ENCODE peak calls at places on chromosomes 13 and 19, in ten cellular contexts. One of them, this sample, is unnamed.

GRCh38 chr13:65468628-65469027 is 1761.5 kb downstream of the PCDH9 start:
- DNase-seq in heart left ventricle: no peak
- DNase-seq in fibroblast of villous mesenchyme: no peak
- DNase-seq in AG04449: no peak
- DNase-seq in mesothelial cell of epicardium: no peak
- DNase-seq in Panc1: no peak
- DNase-seq in A673: no peak
- DNase-seq in cardiac muscle cell: no peak
- DNase-seq in fibroblast of pulmonary artery: peak
- DNase-seq in GM10248: no peak
- DNase-seq in this sample: no peak

GRCh38 chr19:1789282-1790020 is 22.6 kb downstream of the ATP8B3 start:
- DNase-seq in heart left ventricle: no peak
- DNase-seq in fibroblast of villous mesenchyme: no peak
- DNase-seq in AG04449: no peak
- DNase-seq in mesothelial cell of epicardium: no peak
- DNase-seq in Panc1: no peak
- DNase-seq in A673: no peak
- DNase-seq in cardiac muscle cell: peak
- DNase-seq in fibroblast of pulmonary artery: no peak
- DNase-seq in GM10248: no peak
- DNase-seq in this sample: no peak

GRCh38 chr19:55647732-55648656 is at the start of gene CCDC106:
- DNase-seq in heart left ventricle: peak
- DNase-seq in fibroblast of villous mesenchyme: peak
- DNase-seq in AG04449: no peak
- DNase-seq in mesothelial cell of epicardium: peak
- DNase-seq in Panc1: no peak
- DNase-seq in A673: peak
- DNase-seq in cardiac muscle cell: peak
- DNase-seq in fibroblast of pulmonary artery: peak
- DNase-seq in GM10248: peak
- DNase-seq in this sample: peak

GRCh38 chr13:26254583-26255102 is 714 bp downstream of the CDK8 start:
- DNase-seq in heart left ventricle: peak
- DNase-seq in fibroblast of villous mesenchyme: peak
- DNase-seq in AG04449: no peak
- DNase-seq in mesothelial cell of epicardium: peak
- DNase-seq in Panc1: no peak
- DNase-seq in A673: peak
- DNase-seq in cardiac muscle cell: peak
- DNase-seq in fibroblast of pulmonary artery: peak
- DNase-seq in GM10248: peak
- DNase-seq in this sample: peak

GRCh38 chr19:33388231-33388816 is 14.8 kb downstream of the CEBPG start:
- DNase-seq in heart left ventricle: peak
- DNase-seq in fibroblast of villous mesenchyme: no peak
- DNase-seq in AG04449: no peak
- DNase-seq in mesothelial cell of epicardium: no peak
- DNase-seq in Panc1: no peak
- DNase-seq in A673: no peak
- DNase-seq in cardiac muscle cell: no peak
- DNase-seq in fibroblast of pulmonary artery: no peak
- DNase-seq in GM10248: peak
- DNase-seq in this sample: no peak

GRCh38 chr13:30859326-30859725 is 46.7 kb upstream of the MEDAG start:
- DNase-seq in heart left ventricle: no peak
- DNase-seq in fibroblast of villous mesenchyme: no peak
- DNase-seq in AG04449: no peak
- DNase-seq in mesothelial cell of epicardium: no peak
- DNase-seq in Panc1: no peak
- DNase-seq in A673: no peak
- DNase-seq in cardiac muscle cell: no peak
- DNase-seq in fibroblast of pulmonary artery: no peak
- DNase-seq in GM10248: no peak
- DNase-seq in this sample: no peak

GRCh38 chr13:114118086-114118762 is 14.2 kb downstream of the RASA3 start:
- DNase-seq in heart left ventricle: peak
- DNase-seq in fibroblast of villous mesenchyme: no peak
- DNase-seq in AG04449: no peak
- DNase-seq in mesothelial cell of epicardium: no peak
- DNase-seq in Panc1: no peak
- DNase-seq in A673: no peak
- DNase-seq in cardiac muscle cell: no peak
- DNase-seq in fibroblast of pulmonary artery: no peak
- DNase-seq in GM10248: no peak
- DNase-seq in this sample: no peak

GRCh38 chr13:33194820-33195692 is 90.5 kb downstream of the STARD13 start:
- DNase-seq in heart left ventricle: no peak
- DNase-seq in fibroblast of villous mesenchyme: peak
- DNase-seq in AG04449: peak
- DNase-seq in mesothelial cell of epicardium: no peak
- DNase-seq in Panc1: no peak
- DNase-seq in A673: peak
- DNase-seq in cardiac muscle cell: no peak
- DNase-seq in fibroblast of pulmonary artery: peak
- DNase-seq in GM10248: peak
- DNase-seq in this sample: peak

GRCh38 chr13:49791214-49791752 is 1.2 kb downstream of the KPNA3 start:
- DNase-seq in heart left ventricle: no peak
- DNase-seq in fibroblast of villous mesenchyme: peak
- DNase-seq in AG04449: no peak
- DNase-seq in mesothelial cell of epicardium: no peak
- DNase-seq in Panc1: no peak
- DNase-seq in A673: peak
- DNase-seq in cardiac muscle cell: peak
- DNase-seq in fibroblast of pulmonary artery: peak
- DNase-seq in GM10248: peak
- DNase-seq in this sample: peak

GRCh38 chr13:110116072-110116487 is 190.9 kb downstream of the COL4A1 start:
- DNase-seq in heart left ventricle: peak
- DNase-seq in fibroblast of villous mesenchyme: peak
- DNase-seq in AG04449: no peak
- DNase-seq in mesothelial cell of epicardium: no peak
- DNase-seq in Panc1: no peak
- DNase-seq in A673: peak
- DNase-seq in cardiac muscle cell: peak
- DNase-seq in fibroblast of pulmonary artery: peak
- DNase-seq in GM10248: peak
- DNase-seq in this sample: no peak

GRCh38 chr13:79403113-79403512 is 2.9 kb downstream of the RBM26 start:
- DNase-seq in heart left ventricle: no peak
- DNase-seq in fibroblast of villous mesenchyme: no peak
- DNase-seq in AG04449: no peak
- DNase-seq in mesothelial cell of epicardium: no peak
- DNase-seq in Panc1: no peak
- DNase-seq in A673: no peak
- DNase-seq in cardiac muscle cell: no peak
- DNase-seq in fibroblast of pulmonary artery: no peak
- DNase-seq in GM10248: no peak
- DNase-seq in this sample: no peak

DNA sequence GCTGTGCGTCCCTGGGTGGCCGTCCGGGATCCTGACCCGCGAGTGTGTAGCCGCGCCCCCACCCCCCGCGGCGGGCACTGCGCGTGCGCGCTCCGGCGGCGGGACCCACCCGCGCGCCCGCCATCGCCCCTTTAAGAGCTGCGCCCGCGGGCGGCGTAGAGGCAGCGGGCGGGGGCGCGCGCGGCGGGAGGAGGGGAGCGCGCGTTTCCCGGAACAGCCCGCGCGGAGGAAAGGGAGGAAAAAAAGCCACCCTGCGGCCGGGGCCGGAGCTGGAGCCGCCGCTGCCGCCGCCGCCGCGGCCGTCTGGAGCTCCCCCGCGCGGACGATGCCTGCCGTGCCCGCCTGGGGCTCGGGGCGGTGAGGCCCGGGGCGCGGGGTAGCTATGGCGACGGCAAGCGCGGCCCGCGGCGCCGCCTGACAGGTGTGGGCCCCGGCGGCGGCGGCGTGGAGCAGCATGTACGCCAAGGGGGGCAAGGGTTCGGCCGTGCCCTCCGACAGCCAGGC is at the start of gene SSBP4:
- DNase-seq in heart left ventricle: peak
- DNase-seq in fibroblast of villous mesenchyme: peak
- DNase-seq in AG04449: no peak
- DNase-seq in mesothelial cell of epicardium: peak
- DNase-seq in Panc1: no peak
- DNase-seq in A673: peak
- DNase-seq in cardiac muscle cell: peak
- DNase-seq in fibroblast of pulmonary artery: peak
- DNase-seq in GM10248: peak
- DNase-seq in this sample: peak
- TF ChIP-seq CTCF in heart left ventricle: peak
- TF ChIP-seq CTCF in fibroblast of villous mesenchyme: peak
- TF ChIP-seq CTCF in AG04449: peak
- TF ChIP-seq CTCF in mesothelial cell of epicardium: no peak
- TF ChIP-seq CTCF in Panc1: no peak
- TF ChIP-seq CTCF in A673: no peak
- TF ChIP-seq CTCF in cardiac muscle cell: no peak
- TF ChIP-seq CTCF in fibroblast of pulmonary artery: no peak
- TF ChIP-seq CTCF in GM10248: peak
- TF ChIP-seq CTCF in this sample: peak

GRCh38 chr19:6018786-6019185 is 40.8 kb upstream of the RANBP3 start:
- DNase-seq in heart left ventricle: peak
- DNase-seq in fibroblast of villous mesenchyme: no peak
- DNase-seq in AG04449: no peak
- DNase-seq in mesothelial cell of epicardium: no peak
- DNase-seq in Panc1: no peak
- DNase-seq in A673: no peak
- DNase-seq in cardiac muscle cell: peak
- DNase-seq in fibroblast of pulmonary artery: no peak
- DNase-seq in GM10248: no peak
- DNase-seq in this sample: no peak
- TF ChIP-seq CTCF in heart left ventricle: no peak
- TF ChIP-seq CTCF in fibroblast of villous mesenchyme: peak
- TF ChIP-seq CTCF in AG04449: peak
- TF ChIP-seq CTCF in mesothelial cell of epicardium: peak
- TF ChIP-seq CTCF in Panc1: no peak
- TF ChIP-seq CTCF in A673: peak
- TF ChIP-seq CTCF in cardiac muscle cell: peak
- TF ChIP-seq CTCF in fibroblast of pulmonary artery: peak
- TF ChIP-seq CTCF in GM10248: peak
- TF ChIP-seq CTCF in this sample: peak

GRCh38 chr13:41058229-41059070 is 2.9 kb upstream of the WBP4 start:
- DNase-seq in heart left ventricle: no peak
- DNase-seq in fibroblast of villous mesenchyme: no peak
- DNase-seq in AG04449: no peak
- DNase-seq in mesothelial cell of epicardium: no peak
- DNase-seq in Panc1: no peak
- DNase-seq in A673: no peak
- DNase-seq in cardiac muscle cell: peak
- DNase-seq in fibroblast of pulmonary artery: no peak
- DNase-seq in GM10248: no peak
- DNase-seq in this sample: no peak

GRCh38 chr13:41061075-41061913 is at the start of gene WBP4:
- DNase-seq in heart left ventricle: peak
- DNase-seq in fibroblast of villous mesenchyme: peak
- DNase-seq in AG04449: peak
- DNase-seq in mesothelial cell of epicardium: peak
- DNase-seq in Panc1: peak
- DNase-seq in A673: peak
- DNase-seq in cardiac muscle cell: peak
- DNase-seq in fibroblast of pulmonary artery: peak
- DNase-seq in GM10248: peak
- DNase-seq in this sample: peak

GRCh38 chr13:41060723-41061074 is 610 bp upstream of the WBP4 start:
- DNase-seq in heart left ventricle: peak
- DNase-seq in fibroblast of villous mesenchyme: peak
- DNase-seq in AG04449: no peak
- DNase-seq in mesothelial cell of epicardium: peak
- DNase-seq in Panc1: no peak
- DNase-seq in A673: peak
- DNase-seq in cardiac muscle cell: peak
- DNase-seq in fibroblast of pulmonary artery: no peak
- DNase-seq in GM10248: peak
- DNase-seq in this sample: peak

GRCh38 chr13:41059466-41059865 is 1.8 kb upstream of the WBP4 start:
- DNase-seq in heart left ventricle: no peak
- DNase-seq in fibroblast of villous mesenchyme: peak
- DNase-seq in AG04449: no peak
- DNase-seq in mesothelial cell of epicardium: no peak
- DNase-seq in Panc1: no peak
- DNase-seq in A673: peak
- DNase-seq in cardiac muscle cell: no peak
- DNase-seq in fibroblast of pulmonary artery: no peak
- DNase-seq in GM10248: no peak
- DNase-seq in this sample: no peak

DNA sequence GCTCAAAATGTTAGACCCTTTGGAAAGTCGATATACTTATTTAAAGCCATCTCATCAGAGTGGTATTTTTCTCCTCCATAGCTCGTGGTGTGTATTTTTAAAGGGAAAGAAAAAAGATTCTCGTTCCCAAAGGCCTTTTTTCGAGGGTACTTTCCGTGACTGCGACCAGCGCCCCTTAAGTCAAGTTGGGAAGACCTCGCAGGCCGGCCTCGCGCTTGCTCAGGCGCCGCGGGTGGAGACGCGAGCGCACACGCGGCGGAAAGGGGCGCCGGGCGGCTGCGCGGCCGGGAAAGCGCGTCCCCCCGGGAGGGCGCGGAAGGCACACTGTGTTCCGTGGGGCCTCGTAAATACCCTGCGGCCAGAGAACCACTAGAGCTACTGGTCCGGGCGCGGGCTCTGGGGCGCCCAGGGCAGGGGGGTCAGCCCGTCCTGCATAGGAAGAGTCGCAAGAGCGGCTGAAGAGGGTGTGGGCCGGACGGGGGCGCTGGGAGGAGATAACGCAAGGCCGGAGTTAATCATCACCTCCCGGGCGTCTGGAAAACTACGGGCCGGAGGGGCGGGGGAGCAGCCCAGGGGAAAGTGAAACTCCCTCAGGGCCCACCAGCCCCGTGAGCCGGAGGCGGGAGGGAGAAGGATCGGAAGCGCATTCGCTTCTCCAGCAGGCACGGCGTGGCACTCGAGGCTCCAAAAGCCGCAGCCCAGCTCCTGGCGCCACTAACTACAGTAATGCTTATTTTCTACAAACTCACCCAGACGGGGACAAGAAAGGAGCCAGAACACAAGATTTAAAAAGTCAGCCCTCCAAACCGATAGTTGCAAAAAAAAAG is 1.2 kb upstream of the WBP4 start:
- DNase-seq in heart left ventricle: peak
- DNase-seq in fibroblast of villous mesenchyme: peak
- DNase-seq in AG04449: no peak
- DNase-seq in mesothelial cell of epicardium: peak
- DNase-seq in Panc1: no peak
- DNase-seq in A673: peak
- DNase-seq in cardiac muscle cell: peak
- DNase-seq in fibroblast of pulmonary artery: peak
- DNase-seq in GM10248: peak
- DNase-seq in this sample: peak
- TF ChIP-seq CTCF in heart left ventricle: no peak
- TF ChIP-seq CTCF in fibroblast of villous mesenchyme: peak
- TF ChIP-seq CTCF in AG04449: peak
- TF ChIP-seq CTCF in mesothelial cell of epicardium: no peak
- TF ChIP-seq CTCF in Panc1: peak
- TF ChIP-seq CTCF in A673: peak
- TF ChIP-seq CTCF in cardiac muscle cell: peak
- TF ChIP-seq CTCF in fibroblast of pulmonary artery: peak
- TF ChIP-seq CTCF in GM10248: peak
- TF ChIP-seq CTCF in this sample: peak

GRCh38 chr19:5479958-5480357 is 24.7 kb downstream of the ZNRF4 start:
- DNase-seq in heart left ventricle: no peak
- DNase-seq in fibroblast of villous mesenchyme: no peak
- DNase-seq in AG04449: no peak
- DNase-seq in mesothelial cell of epicardium: no peak
- DNase-seq in Panc1: no peak
- DNase-seq in A673: no peak
- DNase-seq in cardiac muscle cell: no peak
- DNase-seq in fibroblast of pulmonary artery: no peak
- DNase-seq in GM10248: no peak
- DNase-seq in this sample: no peak
- TF ChIP-seq CTCF in heart left ventricle: no peak
- TF ChIP-seq CTCF in fibroblast of villous mesenchyme: no peak
- TF ChIP-seq CTCF in AG04449: no peak
- TF ChIP-seq CTCF in mesothelial cell of epicardium: no peak
- TF ChIP-seq CTCF in Panc1: no peak
- TF ChIP-seq CTCF in A673: no peak
- TF ChIP-seq CTCF in cardiac muscle cell: no peak
- TF ChIP-seq CTCF in fibroblast of pulmonary artery: no peak
- TF ChIP-seq CTCF in GM10248: no peak
- TF ChIP-seq CTCF in this sample: no peak

This sample was measured in GM13977.